ENCODE peak calls at places on chromosomes 16 and 17, in four cellular contexts. P is H9, H is mesendoderm, T is H1. Z is an unnamed sample.

GRCh38 chr16:83717308-83717707 is 90.5 kb upstream of the HSBP1 start:
- DNase-seq in P (peak), H (peak), T (peak), Z (no peak)

GRCh38 chr17:21688293-21688949 is 3.9 kb upstream of the KCNJ18 start:
- DNase-seq in P (no peak), H (no peak), T (no peak), Z (no peak)

GRCh38 chr17:41486809-41487530 is 2.7 kb downstream of the KRT36 start:
- DNase-seq in P (peak), H (peak), T (peak), Z (no peak)

GRCh38 chr17:32523017-32523680 is 36.4 kb downstream of the CDK5R1 start:
- DNase-seq in P (no peak), H (peak), T (no peak), Z (no peak)

GRCh38 chr17:7081341-7082062 is 1.5 kb upstream of the CLEC10A start:
- DNase-seq in P (no peak), H (peak), T (no peak), Z (no peak)

GRCh38 chr17:72342582-72343527 is 222.0 kb downstream of the SOX9 start:
- DNase-seq in P (no peak), H (peak), T (no peak), Z (no peak)

GRCh38 chr16:84905965-84906460 is 86.2 kb downstream of the CRISPLD2 start:
- DNase-seq in P (no peak), H (no peak), T (no peak), Z (no peak)

GRCh38 chr17:33016920-33017319 is 25.3 kb downstream of the SPACA3 start:
- DNase-seq in P (peak), H (peak), T (peak), Z (no peak)

GRCh38 chr16:71628810-71629209 is 2.8 kb downstream of the MARVELD3 start:
- DNase-seq in P (no peak), H (peak), T (no peak), Z (no peak)

GRCh38 chr17:9912146-9913099 is 7.4 kb upstream of the RCVRN start:
- DNase-seq in P (no peak), H (no peak), T (no peak), Z (peak)

GRCh38 chr16:83046664-83047063 is 419.9 kb downstream of the CDH13 start:
- DNase-seq in P (no peak), H (no peak), T (no peak), Z (no peak)

GRCh38 chr17:11290814-11291213 is 49.8 kb downstream of the SHISA6 start:
- DNase-seq in P (no peak), H (no peak), T (no peak), Z (no peak)

GRCh38 chr17:74822329-74823175 is 37.1 kb downstream of the GRIN2C start:
- DNase-seq in P (no peak), H (no peak), T (no peak), Z (no peak)

GRCh38 chr16:2507052-2507678 is 6.6 kb upstream of the ATP6V0C start:
- DNase-seq in P (no peak), H (no peak), T (no peak), Z (no peak)

GRCh38 chr17:31582151-31582907 is 190.9 kb downstream of the RAB11FIP4 start:
- DNase-seq in P (peak), H (no peak), T (no peak), Z (peak)

GRCh38 chr17:77610518-77610893 is 348.0 kb upstream of the TNRC6C start:
- DNase-seq in P (no peak), H (no peak), T (peak), Z (no peak)

GRCh38 chr16:30430428-30430970 is 669 bp upstream of the DCTPP1 start:
- DNase-seq in P (no peak), H (no peak), T (no peak), Z (no peak)

GRCh38 chr16:85077576-85078125 is 34.6 kb downstream of the CIBAR2 start:
- DNase-seq in P (no peak), H (no peak), T (no peak), Z (no peak)

GRCh38 chr17:17239832-17240231 is 2.9 kb upstream of the FLCN start:
- DNase-seq in P (no peak), H (no peak), T (no peak), Z (no peak)

GRCh38 chr16:75532142-75532765 is 3.7 kb downstream of the CHST5 start:
- DNase-seq in P (no peak), H (peak), T (no peak), Z (no peak)

DNA sequence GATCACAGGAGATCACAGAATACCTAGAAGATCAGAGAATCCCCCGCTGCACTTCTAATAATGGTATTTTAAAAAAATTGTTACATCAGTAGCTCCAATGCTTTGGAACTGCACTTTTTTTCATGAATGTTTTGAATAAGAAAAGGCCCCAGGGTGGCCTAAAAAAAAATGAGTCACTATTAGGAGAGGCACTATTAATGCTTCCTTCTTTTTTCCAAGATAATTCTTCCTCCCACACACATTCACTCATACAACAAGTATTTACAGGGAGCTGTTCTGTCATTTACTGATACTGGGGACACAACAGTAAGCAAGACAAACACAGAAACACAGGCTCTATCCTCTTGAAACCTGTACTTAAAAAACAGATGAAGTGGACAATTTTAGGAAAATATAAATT is 675 bp upstream of the PDZD9 start:
- DNase-seq in P (no peak), H (no peak), T (no peak), Z (peak)
- H3K56ac ChIP-seq in P (no peak), H (no peak), T (no peak), Z (no peak)

DNA sequence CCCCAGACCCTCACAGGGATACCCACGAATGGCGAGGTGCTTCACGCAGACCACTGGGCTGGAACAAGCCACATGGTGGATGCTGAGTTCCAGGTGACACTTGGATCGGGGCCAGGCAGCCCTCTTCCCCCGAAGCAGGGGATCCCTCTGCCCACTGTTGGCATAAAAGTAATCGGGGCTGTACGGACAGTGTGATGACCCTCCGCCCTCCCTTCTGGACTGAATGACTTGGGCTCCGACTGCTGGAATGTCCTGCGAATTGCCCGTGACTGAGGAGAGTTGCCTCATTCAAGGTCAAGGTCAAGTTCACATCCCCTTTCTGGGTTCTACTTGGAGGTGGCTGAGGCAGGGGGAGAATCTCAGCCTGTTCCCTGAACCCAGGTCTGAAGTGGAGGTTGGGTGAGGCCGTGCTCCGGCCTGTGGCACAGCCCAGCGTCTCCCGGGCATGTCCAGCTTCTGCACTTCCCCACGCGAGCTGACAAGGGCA is 28.5 kb upstream of the CREBBP start:
- DNase-seq in P (no peak), H (no peak), T (no peak), Z (no peak)
- H3K56ac ChIP-seq in P (no peak), H (no peak), T (no peak), Z (no peak)

GRCh38 chr16:88922114-88922825 is 54.7 kb downstream of the CBFA2T3 start:
- DNase-seq in P (peak), H (peak), T (peak), Z (peak)
- H3K56ac ChIP-seq in P (no peak), H (no peak), T (no peak), Z (no peak)

GRCh38 chr16:69921125-69921524 is 30.0 kb upstream of the CLEC18A start:
- DNase-seq in P (no peak), H (no peak), T (no peak), Z (peak)
- H3K56ac ChIP-seq in P (no peak), H (no peak), T (no peak), Z (no peak)

GRCh38 chr17:48755346-48755745 is 26.8 kb upstream of the HOXB13 start:
- DNase-seq in P (no peak), H (no peak), T (no peak), Z (no peak)
- H3K56ac ChIP-seq in P (no peak), H (no peak), T (no peak), Z (no peak)

DNA sequence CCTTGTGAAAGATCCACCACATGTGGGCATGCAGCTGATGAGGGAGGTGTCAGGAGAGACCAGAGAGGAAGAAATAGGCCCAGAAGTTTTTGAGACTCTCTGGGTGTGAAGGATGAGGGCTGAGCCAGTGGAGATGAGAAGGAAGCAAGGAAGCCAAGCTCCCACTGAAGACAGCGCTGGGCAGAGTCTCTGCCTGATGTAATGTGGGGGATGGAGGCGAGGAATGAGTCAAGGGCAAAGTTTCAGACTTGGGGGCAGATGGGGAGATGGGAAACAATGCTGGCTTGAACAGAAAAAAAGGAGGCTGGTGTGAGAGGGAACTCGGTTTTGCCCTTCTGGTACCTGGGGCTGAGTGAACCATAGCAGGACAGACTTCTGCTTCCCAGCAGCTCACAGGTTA is 627 bp downstream of the CCL17 start:
- DNase-seq in P (no peak), H (no peak), T (no peak), Z (no peak)
- H3K56ac ChIP-seq in P (no peak), H (no peak), T (no peak), Z (no peak)

DNA sequence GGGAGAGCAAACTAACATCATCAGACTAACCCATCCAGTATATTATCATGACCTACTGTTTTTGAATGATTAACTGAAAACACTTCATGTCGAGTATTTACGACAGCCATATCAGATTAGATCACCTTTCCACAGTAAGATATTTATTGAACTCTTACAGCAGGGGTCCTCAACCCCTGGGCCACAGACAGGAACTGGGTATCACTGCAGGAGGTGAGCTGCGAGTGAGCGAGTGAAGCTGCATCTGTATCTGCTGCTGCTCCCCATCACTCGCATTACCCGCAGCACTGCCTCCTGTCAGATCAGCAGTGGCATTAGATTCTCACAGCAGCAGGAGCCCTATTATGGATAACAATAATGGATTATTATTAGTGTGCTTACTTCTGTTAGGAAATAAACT is 59.5 kb downstream of the NETO2 start:
- DNase-seq in P (no peak), H (no peak), T (no peak), Z (no peak)
- H3K56ac ChIP-seq in P (no peak), H (no peak), T (no peak), Z (no peak)

DNA sequence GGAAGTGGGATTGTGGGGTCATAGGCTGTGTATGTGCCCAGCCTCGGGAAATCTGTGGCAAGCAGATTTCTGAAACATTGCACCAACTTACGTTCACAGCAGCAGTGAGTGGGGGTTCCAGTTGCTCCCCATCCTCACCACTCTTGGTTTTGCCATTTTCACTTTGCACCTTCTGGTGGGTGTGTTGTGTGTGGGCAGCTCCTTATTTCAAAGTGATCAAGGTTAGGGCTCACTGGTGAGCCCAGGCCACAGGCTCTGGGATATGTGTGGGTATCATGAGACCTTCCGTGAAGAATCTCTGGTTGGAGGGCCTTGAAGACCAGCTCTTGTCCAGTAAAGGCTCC is 29.5 kb upstream of the PRM1 start:
- DNase-seq in P (no peak), H (no peak), T (no peak), Z (no peak)
- H3K56ac ChIP-seq in P (no peak), H (no peak), T (no peak), Z (no peak)